ENCODE peak calls at places on chromosomes 5 and 9, in seven cellular contexts. X is CD8-positive, alpha-beta memory T cell; C is naive thymus-derived CD8-positive, alpha-beta T cell; B is foreskin keratinocyte; R is lower lobe of right lung; D is heart left ventricle; O is stromal cell of bone marrow. H is an unnamed sample.

GRCh38 chr5:67897980-67898379 is 317.6 kb upstream of the PIK3R1 start:
- DNase-seq in X (no peak), R (no peak), C (no peak), B (peak; percentile 43), O (no peak), D (no peak), H (no peak)

GRCh38 chr9:116789097-116789496 is 102.0 kb downstream of the TRIM32 start:
- DNase-seq in R (no peak), O (no peak), C (no peak), D (no peak), X (no peak), B (no peak), H (no peak)

GRCh38 chr9:132647355-132647754 is 22.4 kb downstream of the DDX31 start:
- DNase-seq in O (peak; percentile 98), D (no peak), B (peak; percentile 90), R (no peak), X (no peak), C (no peak), H (peak; percentile 98)

GRCh38 chr5:38528162-38528703 is 28.2 kb downstream of the LIFR start:
- DNase-seq in X (no peak), O (no peak), C (no peak), D (no peak), R (no peak), B (no peak), H (no peak)

GRCh38 chr9:33198163-33198562 is 31.0 kb upstream of the B4GALT1 start:
- DNase-seq in R (no peak), X (no peak), C (no peak), O (peak; percentile 79), B (no peak), D (peak; percentile 34), H (no peak)

GRCh38 chr9:119963258-119963797 is 594.1 kb upstream of the BRINP1 start:
- DNase-seq in X (no peak), R (peak; percentile 48), D (no peak), B (peak; percentile 15), C (no peak), O (peak; percentile 57), H (no peak)

GRCh38 chr5:111478266-111478665 is 34.1 kb downstream of the STARD4 start:
- DNase-seq in B (no peak), O (no peak), R (no peak), C (no peak), X (no peak), D (no peak), H (no peak)

GRCh38 chr9:33132249-33132772 is 34.8 kb downstream of the B4GALT1 start:
- DNase-seq in R (no peak), O (peak; percentile 88), B (peak; percentile 61), D (no peak), X (no peak), C (no peak), H (no peak)

GRCh38 chr5:72647806-72648205 is 140.6 kb upstream of the ZNF366 start:
- DNase-seq in B (no peak), D (no peak), C (no peak), R (no peak), O (no peak), X (no peak), H (peak; percentile 54)

GRCh38 chr5:164352695-164353094 is 847.3 kb downstream of the MAT2B start:
- DNase-seq in R (no peak), C (no peak), D (no peak), O (no peak), X (no peak), B (no peak), H (no peak)

GRCh38 chr9:15999422-16000339 is 446.8 kb downstream of the CCDC171 start:
- DNase-seq in O (peak; percentile 87), D (peak; percentile 22), X (no peak), R (no peak), B (peak; percentile 73), C (no peak), H (peak; percentile 41)

H was measured in foreskin melanocyte.